ENCODE peak calls at places on chromosomes 1 and 21, in seven cellular contexts. One of them, this sample, is unnamed.

GRCh38 chr1:90616395-90616794 is 100.7 kb downstream of the BARHL2 start:
- DNase-seq in tibial nerve: no peak
- DNase-seq in lower lobe of right lung: no peak
- DNase-seq in neural progenitor cell: peak; percentile 44
- DNase-seq in OCI-LY7: no peak
- DNase-seq in heart left ventricle: no peak
- DNase-seq in breast epithelium: no peak
- DNase-seq in this sample: no peak

GRCh38 chr21:42247716-42248115 is 28.8 kb downstream of the ABCG1 start:
- DNase-seq in tibial nerve: no peak
- DNase-seq in lower lobe of right lung: peak; percentile 16
- DNase-seq in neural progenitor cell: no peak
- DNase-seq in OCI-LY7: no peak
- DNase-seq in heart left ventricle: peak; percentile 1
- DNase-seq in breast epithelium: no peak
- DNase-seq in this sample: no peak

GRCh38 chr1:207000641-207001291 is 30.5 kb upstream of the FCAMR start:
- DNase-seq in tibial nerve: no peak
- DNase-seq in lower lobe of right lung: no peak
- DNase-seq in neural progenitor cell: no peak
- DNase-seq in OCI-LY7: no peak
- DNase-seq in heart left ventricle: no peak
- DNase-seq in breast epithelium: no peak
- DNase-seq in this sample: no peak

GRCh38 chr1:95650631-95651030 is 416.6 kb downstream of the RWDD3 start:
- DNase-seq in tibial nerve: no peak
- DNase-seq in lower lobe of right lung: no peak
- DNase-seq in neural progenitor cell: no peak
- DNase-seq in OCI-LY7: no peak
- DNase-seq in heart left ventricle: no peak
- DNase-seq in breast epithelium: no peak
- DNase-seq in this sample: no peak

GRCh38 chr1:41868241-41868953 is 50.3 kb downstream of the HIVEP3 start:
- DNase-seq in tibial nerve: no peak
- DNase-seq in lower lobe of right lung: no peak
- DNase-seq in neural progenitor cell: no peak
- DNase-seq in OCI-LY7: peak; percentile 34
- DNase-seq in heart left ventricle: no peak
- DNase-seq in breast epithelium: no peak
- DNase-seq in this sample: no peak

GRCh38 chr1:29514361-29515187 is 278.3 kb downstream of the PTPRU start:
- DNase-seq in tibial nerve: no peak
- DNase-seq in lower lobe of right lung: no peak
- DNase-seq in neural progenitor cell: no peak
- DNase-seq in OCI-LY7: no peak
- DNase-seq in heart left ventricle: no peak
- DNase-seq in breast epithelium: no peak
- DNase-seq in this sample: no peak

GRCh38 chr1:78387872-78388271 is 102.9 kb upstream of the PTGFR start:
- DNase-seq in tibial nerve: no peak
- DNase-seq in lower lobe of right lung: no peak
- DNase-seq in neural progenitor cell: no peak
- DNase-seq in OCI-LY7: no peak
- DNase-seq in heart left ventricle: no peak
- DNase-seq in breast epithelium: no peak
- DNase-seq in this sample: no peak

GRCh38 chr1:98001764-98002163 is 80.9 kb upstream of the DPYD start:
- DNase-seq in tibial nerve: no peak
- DNase-seq in lower lobe of right lung: no peak
- DNase-seq in neural progenitor cell: no peak
- DNase-seq in OCI-LY7: no peak
- DNase-seq in heart left ventricle: no peak
- DNase-seq in breast epithelium: no peak
- DNase-seq in this sample: no peak

GRCh38 chr1:236890152-236891056 is 95.3 kb downstream of the MTR start:
- DNase-seq in tibial nerve: no peak
- DNase-seq in lower lobe of right lung: no peak
- DNase-seq in neural progenitor cell: peak; percentile 15
- DNase-seq in OCI-LY7: no peak
- DNase-seq in heart left ventricle: peak; percentile 69
- DNase-seq in breast epithelium: no peak
- DNase-seq in this sample: peak; percentile 70

DNA sequence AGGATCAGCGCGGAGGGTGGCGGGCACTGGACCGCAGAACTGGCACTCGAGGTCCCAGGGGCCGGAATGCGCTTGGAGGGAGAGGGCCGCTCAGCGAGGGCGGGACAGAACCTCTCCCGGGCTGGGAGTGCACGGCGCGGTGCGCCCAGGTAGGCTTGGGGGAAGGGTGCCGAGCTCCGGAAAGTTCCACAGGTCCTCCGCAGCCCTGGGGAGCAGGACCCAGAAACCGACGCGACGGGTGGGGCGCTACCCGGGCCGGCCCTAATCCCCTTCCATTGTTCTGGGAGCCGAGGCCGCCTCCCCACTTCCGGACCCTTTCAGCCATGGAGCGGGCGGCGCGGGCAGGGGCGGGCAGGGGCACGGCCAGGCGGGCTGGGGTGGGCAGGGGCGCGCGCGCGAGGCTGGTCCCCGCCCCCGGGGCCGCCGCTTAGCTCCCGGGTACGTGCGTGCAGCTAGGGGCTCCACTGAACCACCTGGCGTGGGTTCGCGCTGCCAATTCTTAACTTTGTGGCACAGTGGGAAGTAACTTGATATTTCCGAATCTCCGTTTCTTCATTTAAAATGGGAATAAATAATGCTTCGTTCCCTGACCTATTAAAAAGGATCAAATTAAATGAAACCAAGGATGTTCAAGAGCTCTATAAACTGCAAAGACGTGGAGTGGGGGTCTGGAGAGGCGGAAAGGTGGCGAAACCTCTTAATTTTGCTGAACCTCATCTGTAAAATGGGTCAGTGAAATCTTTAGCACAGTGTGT is 20.7 kb downstream of the LGR6 start:
- DNase-seq in tibial nerve: no peak
- DNase-seq in lower lobe of right lung: no peak
- DNase-seq in neural progenitor cell: peak; percentile 70
- DNase-seq in OCI-LY7: no peak
- DNase-seq in heart left ventricle: no peak
- DNase-seq in breast epithelium: peak; percentile 32
- DNase-seq in this sample: no peak
- H3K27ac ChIP-seq in tibial nerve: no peak overlapping the region
- H3K27ac ChIP-seq in lower lobe of right lung: no peak overlapping the region
- H3K27ac ChIP-seq in neural progenitor cell: no peak overlapping the region
- H3K27ac ChIP-seq in OCI-LY7: no peak overlapping the region
- H3K27ac ChIP-seq in heart left ventricle: no peak overlapping the region
- H3K27ac ChIP-seq in breast epithelium: peak overlapping the region; percentile 14
- H3K27ac ChIP-seq in this sample: no peak overlapping the region

GRCh38 chr1:15064217-15064929 is 89.2 kb upstream of the TMEM51 start:
- DNase-seq in tibial nerve: no peak
- DNase-seq in lower lobe of right lung: no peak
- DNase-seq in neural progenitor cell: no peak
- DNase-seq in OCI-LY7: no peak
- DNase-seq in heart left ventricle: no peak
- DNase-seq in breast epithelium: no peak
- DNase-seq in this sample: no peak
- TF ChIP-seq CTCF in tibial nerve: no peak
- TF ChIP-seq CTCF in lower lobe of right lung: no peak
- TF ChIP-seq CTCF in neural progenitor cell: peak; percentile 15
- TF ChIP-seq CTCF in OCI-LY7: peak; percentile 30
- TF ChIP-seq CTCF in heart left ventricle: no peak
- TF ChIP-seq CTCF in breast epithelium: no peak
- TF ChIP-seq CTCF in this sample: no peak

DNA sequence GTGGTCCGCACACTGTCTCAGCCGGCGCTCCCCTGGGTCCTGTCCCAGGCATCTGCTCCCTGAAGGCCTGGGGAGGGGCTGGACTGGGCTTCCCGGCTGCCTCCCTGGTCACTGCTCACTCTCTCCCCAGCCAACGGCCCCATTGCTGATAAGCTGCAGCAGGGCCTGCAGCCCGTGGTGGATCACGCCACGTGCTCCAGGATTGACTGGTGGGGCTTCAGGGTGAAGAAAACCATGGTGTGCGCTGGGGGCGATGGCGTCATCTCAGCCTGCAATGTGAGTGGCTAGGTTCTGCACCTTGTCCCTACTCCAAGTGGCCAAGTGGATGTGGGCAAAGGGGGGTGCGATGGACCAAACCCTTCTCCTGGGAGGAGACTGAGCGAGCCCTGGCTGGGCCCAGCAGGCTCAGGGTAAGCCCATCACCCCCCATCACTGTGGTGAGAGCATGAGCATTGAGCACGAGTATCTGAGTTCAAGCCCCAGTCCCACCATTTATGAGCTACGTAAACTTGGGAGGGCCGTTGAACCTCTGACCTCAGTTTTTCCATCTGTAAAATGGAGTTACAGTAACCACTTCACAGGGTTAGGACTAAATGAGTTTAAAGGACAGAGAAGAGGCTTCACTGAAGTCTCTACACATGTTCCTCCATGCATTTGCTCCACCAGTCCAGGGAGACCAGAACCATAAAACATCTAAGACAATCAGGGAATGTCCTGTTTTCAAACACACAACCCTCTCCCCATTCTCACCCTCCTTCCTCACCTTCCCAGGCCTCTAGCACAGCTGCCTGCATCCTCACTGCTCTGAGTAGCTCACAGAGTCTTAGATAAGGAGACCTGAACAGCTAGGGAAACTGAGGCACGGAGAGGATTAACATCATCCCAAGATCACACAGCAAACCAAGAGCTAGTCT is 6.5 kb downstream of the CTRC start:
- DNase-seq in tibial nerve: no peak
- DNase-seq in lower lobe of right lung: no peak
- DNase-seq in neural progenitor cell: no peak
- DNase-seq in OCI-LY7: no peak
- DNase-seq in heart left ventricle: no peak
- DNase-seq in breast epithelium: no peak
- DNase-seq in this sample: no peak
- H3K4me1 ChIP-seq in tibial nerve: no peaks in the 10 kb centered on the region
- H3K4me1 ChIP-seq in lower lobe of right lung: no peaks in the 10 kb centered on the region
- H3K4me1 ChIP-seq in neural progenitor cell: no peaks in the 10 kb centered on the region
- H3K4me1 ChIP-seq in OCI-LY7: no peaks in the 10 kb centered on the region
- H3K4me1 ChIP-seq in heart left ventricle: no peaks in the 10 kb centered on the region
- H3K4me1 ChIP-seq in breast epithelium: no peaks in the 10 kb centered on the region
- H3K4me1 ChIP-seq in this sample: no peaks in the 10 kb centered on the region

GRCh38 chr1:164578474-164579200 is 19.7 kb downstream of the PBX1 start:
- DNase-seq in tibial nerve: no peak
- DNase-seq in lower lobe of right lung: no peak
- DNase-seq in neural progenitor cell: no peak
- DNase-seq in OCI-LY7: no peak
- DNase-seq in heart left ventricle: no peak
- DNase-seq in breast epithelium: no peak
- DNase-seq in this sample: no peak
- H3K27ac ChIP-seq in tibial nerve: no peak overlapping the region
- H3K27ac ChIP-seq in lower lobe of right lung: no peak overlapping the region
- H3K27ac ChIP-seq in neural progenitor cell: no peak overlapping the region
- H3K27ac ChIP-seq in OCI-LY7: no peak overlapping the region
- H3K27ac ChIP-seq in heart left ventricle: peak overlapping the region; percentile 32
- H3K27ac ChIP-seq in breast epithelium: peak overlapping the region; percentile 58
- H3K27ac ChIP-seq in this sample: no peak overlapping the region

DNA sequence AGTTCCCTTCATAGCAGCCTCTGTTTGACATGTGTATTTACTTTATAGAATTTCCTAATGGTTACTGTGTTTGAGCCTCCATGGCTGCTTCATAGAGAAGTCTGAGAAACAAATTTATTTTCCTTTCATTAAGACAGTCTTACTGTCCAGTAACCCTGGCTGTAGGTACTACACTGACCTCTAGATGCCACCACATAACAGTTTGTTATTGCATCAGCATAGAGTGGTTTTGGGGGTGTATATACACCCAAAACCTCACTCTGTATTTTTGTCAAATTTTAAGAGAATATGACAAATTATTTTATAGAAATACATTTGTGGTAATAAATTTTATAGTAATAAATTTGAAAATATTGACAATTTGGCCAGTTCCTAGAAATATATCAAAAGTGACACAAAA is 57.3 kb downstream of the OBSCN start:
- DNase-seq in tibial nerve: no peak
- DNase-seq in lower lobe of right lung: no peak
- DNase-seq in neural progenitor cell: no peak
- DNase-seq in OCI-LY7: peak; percentile 14
- DNase-seq in heart left ventricle: no peak
- DNase-seq in breast epithelium: no peak
- DNase-seq in this sample: no peak
- TF ChIP-seq CTCF in tibial nerve: no peak
- TF ChIP-seq CTCF in lower lobe of right lung: peak; percentile 8
- TF ChIP-seq CTCF in neural progenitor cell: peak; percentile 18
- TF ChIP-seq CTCF in OCI-LY7: peak; percentile 57
- TF ChIP-seq CTCF in heart left ventricle: peak; percentile 16
- TF ChIP-seq CTCF in breast epithelium: no peak
- TF ChIP-seq CTCF in this sample: no peak

GRCh38 chr21:45769239-45769758 is 125.8 kb downstream of the PCBP3 start:
- DNase-seq in tibial nerve: no peak
- DNase-seq in lower lobe of right lung: no peak
- DNase-seq in neural progenitor cell: no peak
- DNase-seq in OCI-LY7: no peak
- DNase-seq in heart left ventricle: no peak
- DNase-seq in breast epithelium: no peak
- DNase-seq in this sample: no peak

GRCh38 chr21:45768011-45768740 is 124.7 kb downstream of the PCBP3 start:
- DNase-seq in tibial nerve: no peak
- DNase-seq in lower lobe of right lung: no peak
- DNase-seq in neural progenitor cell: no peak
- DNase-seq in OCI-LY7: no peak
- DNase-seq in heart left ventricle: no peak
- DNase-seq in breast epithelium: no peak
- DNase-seq in this sample: no peak

GRCh38 chr21:45769896-45770295 is 126.4 kb downstream of the PCBP3 start:
- DNase-seq in tibial nerve: no peak
- DNase-seq in lower lobe of right lung: no peak
- DNase-seq in neural progenitor cell: no peak
- DNase-seq in OCI-LY7: no peak
- DNase-seq in heart left ventricle: no peak
- DNase-seq in breast epithelium: no peak
- DNase-seq in this sample: no peak

GRCh38 chr21:45767071-45768006 is 123.8 kb downstream of the PCBP3 start:
- DNase-seq in tibial nerve: no peak
- DNase-seq in lower lobe of right lung: no peak
- DNase-seq in neural progenitor cell: no peak
- DNase-seq in OCI-LY7: no peak
- DNase-seq in heart left ventricle: no peak
- DNase-seq in breast epithelium: no peak
- DNase-seq in this sample: no peak

DNA sequence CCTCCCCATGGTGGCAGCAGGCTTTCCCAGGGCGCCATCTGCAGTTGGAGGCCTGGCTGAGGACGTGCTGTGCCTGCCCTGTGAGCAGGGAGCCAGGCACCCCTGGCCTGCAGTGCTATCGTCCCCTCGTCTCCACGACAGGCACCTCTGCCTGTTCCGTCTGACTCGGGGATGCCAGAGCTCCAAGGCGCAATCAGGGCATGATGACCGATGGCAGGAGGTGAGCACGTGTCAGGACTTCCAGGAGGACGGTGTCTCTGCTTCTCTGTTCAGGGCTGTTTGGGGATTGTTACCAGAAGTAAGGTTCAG is 125.2 kb downstream of the PCBP3 start:
- DNase-seq in tibial nerve: no peak
- DNase-seq in lower lobe of right lung: no peak
- DNase-seq in neural progenitor cell: peak; percentile 16
- DNase-seq in OCI-LY7: no peak
- DNase-seq in heart left ventricle: no peak
- DNase-seq in breast epithelium: no peak
- DNase-seq in this sample: no peak
- H3K4me1 ChIP-seq in tibial nerve: no peaks in the 10 kb centered on the region
- H3K4me1 ChIP-seq in lower lobe of right lung: no peaks in the 10 kb centered on the region
- H3K4me1 ChIP-seq in neural progenitor cell: no peaks in the 10 kb centered on the region
- H3K4me1 ChIP-seq in OCI-LY7: no peaks in the 10 kb centered on the region
- H3K4me1 ChIP-seq in heart left ventricle: no peaks in the 10 kb centered on the region
- H3K4me1 ChIP-seq in breast epithelium: no peaks in the 10 kb centered on the region
- H3K4me1 ChIP-seq in this sample: no peaks in the 10 kb centered on the region

GRCh38 chr1:204495078-204495753 is 611 bp upstream of the PIK3C2B start:
- DNase-seq in tibial nerve: no peak
- DNase-seq in lower lobe of right lung: no peak
- DNase-seq in neural progenitor cell: no peak
- DNase-seq in OCI-LY7: peak; percentile 50
- DNase-seq in heart left ventricle: no peak
- DNase-seq in breast epithelium: no peak
- DNase-seq in this sample: no peak
- H3K27ac ChIP-seq in tibial nerve: peak overlapping the region; percentile 87
- H3K27ac ChIP-seq in lower lobe of right lung: peak overlapping the region; percentile 95
- H3K27ac ChIP-seq in neural progenitor cell: no peak overlapping the region
- H3K27ac ChIP-seq in OCI-LY7: peak overlapping the region; percentile 41
- H3K27ac ChIP-seq in heart left ventricle: peak overlapping the region; percentile 89
- H3K27ac ChIP-seq in breast epithelium: peak overlapping the region; percentile 86
- H3K27ac ChIP-seq in this sample: peak overlapping the region; percentile 96

This sample was measured in heart right ventricle.